ENCODE peak calls at places on chromosomes 2 and 18, in seven cellular contexts. Y is sigmoid colon; T is RPMI7951; A is GM23248; G is memory B cell; F is adipocyte; M is activated CD4-positive, alpha-beta T cell treated with anti-CD3 and anti-CD28 coated beads, Interleukin-2, amount 10 ng/mL, durations not matched to agents 7 days and 5 days. U is an unnamed sample.

GRCh38 chr2:1493361-1494126 is 80.3 kb downstream of the TPO start:
- DNase-seq in F (no peak), A (no peak), M (no peak), Y (peak), T (no peak), G (no peak), U (no peak)

GRCh38 chr18:22975508-22975907 is 42.4 kb downstream of the RBBP8 start:
- DNase-seq in Y (no peak), T (no peak), M (no peak), F (no peak), A (no peak), G (no peak), U (no peak)

GRCh38 chr2:53737091-53737490 is 30.5 kb upstream of the CHAC2 start:
- DNase-seq in F (no peak), Y (no peak), M (no peak), T (no peak), A (no peak), G (no peak), U (no peak)

GRCh38 chr2:173395567-173396351 is 41.1 kb downstream of the CDCA7 start:
- DNase-seq in A (no peak), G (no peak), Y (no peak), T (no peak), F (no peak), M (no peak), U (no peak)

GRCh38 chr2:660477-661214 is 16.6 kb downstream of the TMEM18 start:
- DNase-seq in A (no peak), G (no peak), M (no peak), F (no peak), Y (no peak), T (no peak), U (no peak)

GRCh38 chr2:112055833-112056625 is 960 bp downstream of the TMEM87B start:
- DNase-seq in F (peak), M (peak), A (peak), G (no peak), T (peak), Y (peak), U (peak)

GRCh38 chr18:74836296-74837139 is 238.8 kb downstream of the ZNF407 start:
- DNase-seq in M (no peak), T (peak), A (peak), G (no peak), F (peak), Y (peak), U (peak)

GRCh38 chr2:16729335-16729734 is 63.7 kb upstream of the CYRIA start:
- DNase-seq in M (no peak), F (no peak), T (no peak), A (no peak), Y (no peak), G (no peak), U (peak)

GRCh38 chr18:36580266-36580665 is 248.5 kb downstream of the TPGS2 start:
- DNase-seq in F (peak), T (peak), Y (peak), G (no peak), A (peak), M (no peak), U (peak)

GRCh38 chr18:62009521-62009920 is 116.7 kb upstream of the RNF152 start:
- DNase-seq in G (no peak), A (no peak), Y (no peak), T (no peak), M (no peak), F (no peak), U (no peak)

GRCh38 chr2:64516651-64517510 is 7.2 kb upstream of the AFTPH start:
- DNase-seq in M (no peak), F (peak), T (no peak), A (no peak), G (no peak), Y (no peak), U (no peak)

GRCh38 chr2:58545300-58546280 is 304.5 kb upstream of the FANCL start:
- DNase-seq in Y (no peak), M (no peak), G (no peak), T (no peak), A (no peak), F (no peak), U (no peak)

GRCh38 chr2:41707790-41708451 is 339.9 kb upstream of the PKDCC start:
- DNase-seq in A (no peak), G (no peak), F (no peak), Y (no peak), T (no peak), M (no peak), U (no peak)

GRCh38 chr2:28082131-28082530 is 191.6 kb downstream of the BABAM2 start:
- DNase-seq in M (no peak), F (peak), A (peak), G (no peak), T (peak), Y (no peak), U (peak)

GRCh38 chr2:200199576-200200263 is 106.8 kb upstream of the SPATS2L start:
- DNase-seq in F (no peak), A (no peak), G (no peak), Y (no peak), M (no peak), T (peak), U (peak)

GRCh38 chr2:128318776-128319456 is at the start of gene HS6ST1:
- DNase-seq in F (peak), G (peak), A (peak), Y (peak), M (peak), T (peak), U (peak)

U was measured in HT1080.